ENCODE peak calls at places on chromosomes 2 and 18, in six cellular contexts. D is A549, Y is astrocyte of the spinal cord, H is NCI-H2171 treated with DMSO at 0.1 percent for 48 hours, N is neural progenitor cell, O is Caco-2. I is an unnamed sample.
A peak's percentile ranks its signal among the peaks of the same experiment; 100 is the strongest.

GRCh38 chr2:28691774-28692281 is 59.8 kb upstream of the PPP1CB start:
- DNase-seq in Y (peak; percentile 59), O (peak; percentile 83), H (no peak), N (peak; percentile 75), D (no peak), I (no peak)

GRCh38 chr2:134288814-134289213 is 34.9 kb downstream of the MGAT5 start:
- DNase-seq in O (no peak), Y (no peak), H (no peak), N (no peak), D (no peak), I (no peak)

GRCh38 chr2:126750506-126750905 is 94.5 kb downstream of the GYPC start:
- DNase-seq in D (no peak), O (no peak), H (peak; percentile 90), Y (no peak), N (no peak), I (no peak)

GRCh38 chr18:49849331-49850217 is 36.2 kb upstream of the ACAA2 start:
- DNase-seq in H (peak; percentile 55), D (peak; percentile 92), O (peak; percentile 73), Y (peak; percentile 92), N (peak; percentile 53), I (peak; percentile 21)

GRCh38 chr2:191051825-191052778 is 38.1 kb upstream of the STAT1 start:
- DNase-seq in D (no peak), O (no peak), Y (peak; percentile 71), H (peak; percentile 63), N (peak; percentile 57), I (no peak)

GRCh38 chr2:61549546-61549945 is 11.4 kb upstream of the XPO1 start:
- DNase-seq in O (no peak), N (peak; percentile 18), Y (no peak), H (peak; percentile 24), D (no peak), I (no peak)

GRCh38 chr18:46338761-46339160 is 234.6 kb downstream of the HAUS1 start:
- DNase-seq in O (no peak), D (no peak), N (peak; percentile 65), Y (no peak), H (no peak), I (no peak)

GRCh38 chr2:85672486-85672885 is 4.5 kb upstream of the SFTPB start:
- DNase-seq in N (no peak), O (peak; percentile 6), D (no peak), Y (no peak), H (no peak), I (no peak)

GRCh38 chr2:64632855-64633819 is 20.6 kb downstream of the SERTAD2 start:
- DNase-seq in D (no peak), O (no peak), N (no peak), H (peak; percentile 11), Y (no peak), I (no peak)

GRCh38 chr2:102366406-102367112 is 11.0 kb downstream of the IL18R1 start:
- DNase-seq in N (no peak), O (no peak), H (no peak), D (no peak), Y (no peak), I (no peak)

GRCh38 chr2:232042911-232043564 is 81.5 kb downstream of the DIS3L2 start:
- DNase-seq in H (no peak), Y (peak; percentile 30), D (no peak), O (no peak), N (no peak), I (peak; percentile 8)

GRCh38 chr2:73172963-73173362 is 29.4 kb upstream of the NOTO start:
- DNase-seq in N (no peak), O (no peak), H (no peak), Y (no peak), D (no peak), I (no peak)

GRCh38 chr2:24635181-24635580 is 144.1 kb downstream of the NCOA1 start:
- DNase-seq in O (no peak), H (peak; percentile 68), Y (no peak), N (no peak), D (no peak), I (peak; percentile 34)

GRCh38 chr2:53347219-53347618 is 420.4 kb upstream of the CHAC2 start:
- DNase-seq in O (no peak), H (no peak), N (no peak), D (no peak), Y (no peak), I (no peak)

GRCh38 chr2:158725496-158725895 is 69.6 kb upstream of the DAPL1 start:
- DNase-seq in Y (no peak), N (no peak), O (no peak), D (no peak), H (peak; percentile 92), I (no peak)

GRCh38 chr18:79566841-79567370 is 112.7 kb upstream of the CTDP1 start:
- DNase-seq in N (peak; percentile 66), D (no peak), Y (no peak), O (no peak), H (no peak), I (no peak)

GRCh38 chr2:104025296-104025695 is 828.6 kb upstream of the POU3F3 start:
- DNase-seq in N (no peak), H (no peak), D (no peak), O (no peak), Y (peak; percentile 28), I (no peak)

GRCh38 chr2:37890893-37891495 is 34.1 kb upstream of the RMDN2 start:
- DNase-seq in N (peak; percentile 87), Y (peak; percentile 66), D (peak; percentile 90), O (peak; percentile 80), H (peak; percentile 43), I (no peak)

GRCh38 chr2:156565066-156565710 is 129.0 kb downstream of the GPD2 start:
- DNase-seq in O (no peak), N (peak; percentile 69), Y (peak; percentile 94), H (no peak), D (no peak), I (peak; percentile 82)

GRCh38 chr18:37166491-37166890 is 337.6 kb downstream of the KIAA1328 start:
- DNase-seq in Y (no peak), O (no peak), D (no peak), H (no peak), N (no peak), I (no peak)

GRCh38 chr2:152499921-152500320 is 164.9 kb downstream of the FMNL2 start:
- DNase-seq in N (no peak), D (no peak), Y (peak; percentile 79), H (no peak), O (no peak), I (no peak)

GRCh38 chr2:65453916-65454315 is 21.5 kb upstream of the SPRED2 start:
- DNase-seq in Y (no peak), H (no peak), N (no peak), O (peak; percentile 62), D (no peak), I (peak; percentile 43)

GRCh38 chr2:124978597-124978996 is 953.5 kb downstream of the CNTNAP5 start:
- DNase-seq in Y (no peak), D (no peak), N (no peak), H (no peak), O (no peak), I (no peak)

GRCh38 chr2:158491072-158491471 is 34.3 kb downstream of the PKP4 start:
- DNase-seq in Y (no peak), N (no peak), D (no peak), O (no peak), H (no peak), I (no peak)

GRCh38 chr2:9774266-9774665 is 69.0 kb upstream of the TAF1B start:
- DNase-seq in N (no peak), D (no peak), Y (no peak), O (no peak), H (no peak), I (no peak)

GRCh38 chr18:7272268-7273049 is 41.6 kb downstream of the LRRC30 start:
- DNase-seq in D (peak; percentile 33), Y (peak; percentile 81), O (peak; percentile 56), H (peak; percentile 81), N (peak; percentile 89), I (peak; percentile 3)

GRCh38 chr2:207231106-207231860 is 65.5 kb upstream of the KLF7 start:
- DNase-seq in D (no peak), H (no peak), N (no peak), O (no peak), Y (no peak), I (no peak)